ENCODE peak calls at places on chromosomes 16 and 17, in ten cellular contexts. I is body of pancreas, W is lower lobe of right lung, E is A549, M is sigmoid colon, Y is psoas muscle, N is right cardiac atrium, H is cardiac muscle cell, B is heart left ventricle, Z is neural progenitor cell. D is an unnamed sample.
A peak's percentile ranks its signal among the peaks of the same experiment; 100 is the strongest.

GRCh38 chr16:83336630-83337029 is 471.1 kb upstream of the HSBP1 start:
- DNase-seq in I (no peak), H (no peak), Y (no peak), N (no peak), B (no peak), W (no peak), E (no peak), Z (no peak), M (no peak), D (no peak)

GRCh38 chr16:19804538-19805323 is 79.9 kb downstream of the GPRC5B start:
- DNase-seq in Z (peak; percentile 25), E (no peak), H (no peak), M (peak; percentile 80), W (peak; percentile 71), B (peak; percentile 88), I (peak; percentile 93), N (peak; percentile 82), Y (peak; percentile 50), D (peak; percentile 77)

GRCh38 chr16:46848768-46849764 is 18.1 kb upstream of the C16orf87 start:
- DNase-seq in H (no peak), B (no peak), W (no peak), I (no peak), E (no peak), M (no peak), N (no peak), Z (peak; percentile 78), Y (no peak), D (no peak)

GRCh38 chr16:12025926-12026325 is 49.4 kb downstream of the SNX29 start:
- DNase-seq in N (no peak), H (no peak), M (no peak), W (no peak), B (no peak), E (no peak), Z (no peak), Y (no peak), I (no peak), D (no peak)

GRCh38 chr16:62985727-62986126 is 949.5 kb upstream of the CDH8 start:
- DNase-seq in E (no peak), H (no peak), M (no peak), Z (no peak), N (no peak), Y (no peak), I (no peak), W (no peak), B (no peak), D (no peak)

GRCh38 chr16:80063028-80063767 is 462.7 kb upstream of the MAF start:
- DNase-seq in N (no peak), W (no peak), H (no peak), E (no peak), B (no peak), I (no peak), Z (no peak), Y (no peak), M (no peak), D (no peak)

GRCh38 chr16:11056989-11057645 is 112.8 kb downstream of the CLEC16A start:
- DNase-seq in E (no peak), Z (no peak), H (no peak), Y (no peak), N (no peak), B (no peak), M (peak; percentile 63), W (no peak), I (no peak), D (no peak)

GRCh38 chr17:2814499-2815341 is 18.5 kb downstream of the RAP1GAP2 start:
- DNase-seq in H (no peak), Y (no peak), W (peak; percentile 72), E (no peak), Z (no peak), I (peak; percentile 36), M (no peak), B (no peak), N (no peak), D (no peak)

GRCh38 chr16:28494141-28494851 is at the start of gene APOBR:
- DNase-seq in N (peak; percentile 64), E (no peak), Y (peak; percentile 37), I (peak; percentile 77), H (no peak), M (no peak), B (peak; percentile 46), W (peak; percentile 78), Z (no peak), D (peak; percentile 58)

GRCh38 chr16:52721331-52721730 is 174.4 kb upstream of the TOX3 start:
- DNase-seq in Z (no peak), B (no peak), W (no peak), M (no peak), I (no peak), N (no peak), E (no peak), H (no peak), Y (no peak), D (no peak)

GRCh38 chr17:49587366-49588073 is 11.8 kb downstream of the NXPH3 start:
- DNase-seq in N (no peak), H (no peak), M (peak; percentile 50), Y (no peak), W (no peak), I (no peak), Z (no peak), E (no peak), B (no peak), D (no peak)

GRCh38 chr17:45895969-45896793 is 1.8 kb downstream of the MAPT start:
- DNase-seq in Y (peak; percentile 35), Z (peak; percentile 48), E (no peak), H (no peak), I (no peak), B (no peak), W (no peak), M (no peak), N (no peak), D (no peak)

GRCh38 chr17:58339775-58340622 is 11.4 kb upstream of the TSPOAP1 start:
- DNase-seq in Y (no peak), H (no peak), W (no peak), E (no peak), N (no peak), Z (no peak), M (no peak), I (no peak), B (no peak), D (no peak)

GRCh38 chr17:66492500-66493123 is 190.2 kb downstream of the PRKCA start:
- DNase-seq in I (no peak), W (no peak), B (no peak), H (no peak), M (no peak), Z (no peak), N (no peak), E (no peak), Y (no peak), D (no peak)

GRCh38 chr16:81616321-81617020 is 162.6 kb upstream of the PLCG2 start:
- DNase-seq in Y (peak; percentile 72), N (peak; percentile 89), M (peak; percentile 86), Z (peak; percentile 35), I (peak; percentile 50), H (peak; percentile 78), B (peak; percentile 70), W (peak; percentile 79), E (no peak), D (peak; percentile 73)

GRCh38 chr16:35744716-35745115 is 2285.3 kb downstream of the TP53TG3F start:
- DNase-seq in B (no peak), I (no peak), Z (no peak), W (no peak), H (no peak), Y (no peak), M (no peak), N (no peak), E (no peak), D (no peak)
- H3K9me3 ChIP-seq in B (no peaks in the 10 kb centered on the region), I (no peaks in the 10 kb centered on the region), Z (peaks cover 3% of the 10 kb centered on the region), W (no peaks in the 10 kb centered on the region), H (no peaks in the 10 kb centered on the region), Y (no peaks in the 10 kb centered on the region), M (no peaks in the 10 kb centered on the region), N (no peaks in the 10 kb centered on the region), E (no peaks in the 10 kb centered on the region), D (peaks cover 91% of the 10 kb centered on the region)

DNA sequence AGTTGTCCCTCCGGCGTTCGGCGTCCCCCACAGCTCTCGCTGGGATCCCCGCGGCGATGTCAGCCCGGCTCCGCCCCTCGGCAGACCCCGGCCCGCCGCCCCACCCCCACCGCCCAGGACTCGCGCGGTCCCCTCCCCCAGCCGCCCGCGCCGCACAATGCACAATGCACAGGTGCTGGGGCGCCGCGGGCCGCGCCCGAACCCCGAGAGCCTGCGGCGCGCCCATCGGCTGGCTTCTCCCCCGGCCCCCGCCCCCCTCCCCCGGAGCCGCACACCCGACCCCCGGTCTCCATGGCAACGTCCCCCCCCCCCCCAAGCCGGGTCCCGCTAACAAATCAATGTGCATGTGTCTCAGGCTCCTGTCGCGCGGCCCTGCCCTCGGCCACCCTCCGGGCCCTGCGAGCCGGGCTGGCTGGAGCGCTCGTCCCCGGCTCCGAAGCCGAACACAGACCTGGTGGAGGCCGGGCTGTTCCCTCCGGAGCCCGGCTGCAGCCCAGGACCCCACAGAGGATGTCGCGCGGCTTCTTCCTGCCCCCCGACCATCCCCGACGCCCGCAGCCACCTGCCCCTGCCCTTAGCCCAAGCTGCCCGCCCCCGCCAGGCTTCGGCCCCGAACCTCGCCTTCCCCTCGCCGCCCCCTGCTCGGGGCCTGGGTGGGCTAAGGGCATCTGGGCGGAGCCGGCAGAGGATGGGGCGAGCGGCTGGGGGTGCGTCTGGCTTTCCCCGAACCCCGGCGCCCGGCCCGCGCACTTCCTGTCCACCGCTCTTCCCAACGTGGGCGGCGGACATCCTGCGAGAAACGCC is 817 bp upstream of the CBX8 start:
- DNase-seq in H (no peak), Y (peak; percentile 40), B (no peak), I (no peak), N (peak; percentile 79), M (no peak), E (peak; percentile 67), W (no peak), Z (peak; percentile 78), D (no peak)
- H3K4me1 ChIP-seq in H (peaks cover 19% of the 10 kb centered on the region), Y (peaks cover 32% of the 10 kb centered on the region), B (peaks cover 50% of the 10 kb centered on the region), I (peaks cover 52% of the 10 kb centered on the region), N (no peaks in the 10 kb centered on the region), M (peaks cover 63% of the 10 kb centered on the region), E (peaks cover 28% of the 10 kb centered on the region), W (peaks cover 63% of the 10 kb centered on the region), Z (peaks cover 56% of the 10 kb centered on the region), D (peaks cover 75% of the 10 kb centered on the region)

DNA sequence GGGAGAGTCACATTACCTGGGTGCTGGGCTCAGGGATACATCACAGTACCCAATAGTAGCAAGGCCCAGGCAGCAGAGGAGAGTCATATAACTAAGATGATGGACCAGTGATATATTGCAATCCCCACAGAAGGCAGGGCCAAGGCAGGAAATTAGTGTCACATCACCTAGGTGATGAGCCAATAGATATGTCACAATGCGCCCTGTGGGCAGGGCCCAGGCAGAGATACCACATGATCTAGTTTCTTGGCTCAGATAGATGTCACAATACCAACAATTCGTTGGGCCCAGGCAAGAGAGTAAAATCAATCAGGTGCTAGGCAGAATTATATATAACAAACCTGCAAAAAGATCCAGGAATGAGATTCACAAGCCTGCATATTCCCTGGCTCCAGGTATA is 2111.5 kb downstream of the TP53TG3F start:
- DNase-seq in H (no peak), Y (no peak), B (no peak), I (no peak), Z (no peak), N (no peak), E (no peak), W (no peak), M (no peak), D (no peak)
- H3K9me3 ChIP-seq in H (no peaks in the 10 kb centered on the region), Y (no peaks in the 10 kb centered on the region), B (no peaks in the 10 kb centered on the region), I (no peaks in the 10 kb centered on the region), Z (no peaks in the 10 kb centered on the region), N (no peaks in the 10 kb centered on the region), E (no peaks in the 10 kb centered on the region), W (no peaks in the 10 kb centered on the region), M (peaks cover 2% of the 10 kb centered on the region), D (peaks cover 35% of the 10 kb centered on the region)

DNA sequence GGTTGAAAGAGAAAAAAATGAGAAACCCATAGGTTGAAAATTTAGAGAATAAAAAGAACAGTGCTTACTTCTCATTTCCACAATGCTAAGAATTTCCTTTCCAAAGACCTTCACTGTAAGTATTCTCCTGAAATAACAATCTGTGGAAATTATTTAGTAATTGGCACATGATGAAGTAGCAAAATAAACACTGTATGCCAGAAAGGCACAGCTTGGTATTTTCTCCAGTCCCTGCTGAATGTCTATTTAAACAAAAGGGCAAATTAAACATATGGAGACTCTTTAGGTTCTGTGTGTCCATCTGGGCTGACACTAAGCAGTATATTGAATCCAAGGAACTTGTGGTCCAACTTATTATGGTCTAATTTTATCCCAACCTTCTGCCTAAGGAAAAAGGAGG is 46.1 kb downstream of the CHCT1 start:
- DNase-seq in H (no peak), E (no peak), M (no peak), Y (no peak), I (no peak), B (no peak), Z (no peak), N (no peak), W (no peak), D (no peak)
- H3K4me1 ChIP-seq in H (peaks cover 7% of the 10 kb centered on the region), E (peaks cover 24% of the 10 kb centered on the region), M (peaks cover 34% of the 10 kb centered on the region), Y (peaks cover 31% of the 10 kb centered on the region), I (peaks cover 18% of the 10 kb centered on the region), B (peaks cover 30% of the 10 kb centered on the region), Z (no peaks in the 10 kb centered on the region), N (no peaks in the 10 kb centered on the region), W (peaks cover 23% of the 10 kb centered on the region), D (peaks cover 10% of the 10 kb centered on the region)